ENCODE peak calls at places on chromosomes 5 and 9, in four cellular contexts. F, G, P and W are unnamed samples.

GRCh38 chr5:157387683-157388093 is 72.3 kb upstream of the NIPAL4 start:
- DNase-seq in F (peak), G (peak), P (peak), W (peak)

GRCh38 chr5:43780586-43780985 is 177.6 kb downstream of the NNT start:
- DNase-seq in F (peak), G (no peak), P (no peak), W (no peak)

GRCh38 chr5:115351356-115352195 is 55.1 kb upstream of the CCDC112 start:
- DNase-seq in F (peak), G (no peak), P (no peak), W (no peak)

GRCh38 chr5:10352404-10353240 is 873 bp upstream of the MARCHF6 start:
- DNase-seq in F (peak), G (no peak), P (no peak), W (no peak)

GRCh38 chr5:142015781-142016533 is 3.1 kb upstream of the GNPDA1 start:
- DNase-seq in F (peak), G (no peak), P (no peak), W (peak)

GRCh38 chr5:128350705-128351104 is 187.3 kb downstream of the FBN2 start:
- DNase-seq in F (no peak), G (no peak), P (no peak), W (no peak)

GRCh38 chr9:12784461-12785250 is 9.8 kb downstream of the LURAP1L start:
- DNase-seq in F (peak), G (no peak), P (peak), W (no peak)

GRCh38 chr5:139878093-139878492 is 82.5 kb downstream of the PSD2 start:
- DNase-seq in F (no peak), G (no peak), P (peak), W (no peak)

GRCh38 chr5:74649421-74649973 is 9.0 kb upstream of the ENC1 start:
- DNase-seq in F (no peak), G (no peak), P (no peak), W (no peak)

GRCh38 chr9:87212563-87213154 is 265.4 kb upstream of the GAS1 start:
- DNase-seq in F (peak), G (no peak), P (peak), W (no peak)

GRCh38 chr5:138733509-138733908 is 19.7 kb upstream of the CTNNA1 start:
- DNase-seq in F (no peak), G (no peak), P (no peak), W (no peak)

GRCh38 chr5:125896381-125896780 is 526.8 kb upstream of the GRAMD2B start:
- DNase-seq in F (no peak), G (no peak), P (no peak), W (no peak)

GRCh38 chr5:133229931-133230664 is 178.3 kb downstream of the HSPA4 start:
- DNase-seq in F (peak), G (no peak), P (no peak), W (no peak)

DNA sequence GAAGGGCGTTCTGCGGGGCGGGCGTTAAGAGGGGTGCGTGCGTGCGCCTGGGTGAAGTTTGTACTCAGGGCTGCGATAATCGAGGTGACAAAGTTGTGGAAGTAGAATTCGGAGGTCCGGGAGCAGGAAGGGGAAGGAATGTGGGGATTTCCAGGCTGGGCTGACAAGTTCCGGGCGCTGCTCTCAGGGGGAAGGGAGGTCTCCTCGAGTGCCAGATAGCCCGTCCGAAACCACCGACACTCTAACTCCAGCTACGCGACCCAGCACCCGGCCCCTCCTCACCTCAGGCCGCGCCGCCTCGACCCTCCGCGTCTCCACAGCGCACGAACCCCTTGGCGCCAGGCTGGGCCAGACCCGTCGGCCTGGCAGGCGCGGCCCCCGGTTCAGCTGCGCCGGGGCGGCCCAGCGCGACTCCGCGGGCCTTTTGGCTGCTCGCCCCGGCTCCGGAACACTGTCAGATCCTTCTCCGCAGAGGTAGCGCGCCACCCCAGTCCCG is at the start of gene IL6ST:
- DNase-seq in F (peak), G (no peak), P (no peak), W (peak)
- TF ChIP-seq POLR2A in F (peak), G (no peak), P (peak), W (peak)

DNA sequence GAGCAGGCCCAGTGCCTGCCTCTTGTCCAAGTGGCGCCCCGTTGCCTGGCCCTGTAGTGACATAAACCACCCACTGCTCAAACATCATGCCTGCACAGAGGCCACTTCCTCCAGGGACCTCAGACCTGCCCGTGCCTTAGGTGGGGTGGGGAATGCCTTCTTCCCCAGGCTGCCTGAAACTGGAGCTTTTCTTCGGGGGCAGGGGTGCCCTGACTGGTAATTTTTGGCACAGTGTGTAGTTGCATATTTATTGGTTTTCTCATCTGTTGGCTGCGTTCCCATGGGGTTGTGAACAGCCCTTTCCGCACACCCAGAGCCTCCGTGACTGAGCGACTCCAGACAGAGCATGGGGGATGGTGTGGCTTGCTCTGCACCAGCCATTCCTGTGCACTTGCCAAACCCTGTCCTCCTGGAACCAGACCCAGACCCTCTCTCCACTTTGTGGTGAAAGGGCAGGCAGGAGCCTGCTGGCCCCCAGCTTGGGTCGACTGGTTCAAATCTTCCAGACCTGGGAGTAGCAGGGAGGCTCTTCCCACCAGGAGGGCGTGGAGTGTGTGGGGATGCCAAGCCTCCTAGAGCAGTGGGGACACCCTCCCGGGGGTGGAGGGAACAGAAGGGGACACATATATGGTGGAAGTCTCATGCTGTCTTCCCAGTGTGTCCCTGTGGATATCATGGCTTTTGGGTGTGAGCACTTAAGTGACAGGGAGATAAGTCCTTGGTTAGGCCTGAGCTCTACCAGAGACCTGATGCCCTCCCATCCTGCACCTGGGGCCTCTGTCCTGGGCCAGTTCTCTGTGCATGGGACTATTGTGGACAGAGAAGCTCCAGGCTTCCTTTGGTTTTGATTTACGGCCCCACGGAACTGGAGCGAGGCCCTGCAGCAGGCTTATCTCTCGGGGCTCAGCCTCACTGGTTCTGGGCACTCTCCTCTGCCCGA is 39.6 kb downstream of the WNK2 start:
- DNase-seq in F (peak), G (no peak), P (peak), W (peak)
- TF ChIP-seq POLR2A in F (no peak), G (no peak), P (no peak), W (no peak)

GRCh38 chr5:72465601-72466563 is 41.3 kb downstream of the ZNF366 start:
- DNase-seq in F (peak), G (no peak), P (no peak), W (no peak)
- TF ChIP-seq POLR2A in F (no peak), G (no peak), P (no peak), W (no peak)

GRCh38 chr9:95875305-95876137 is at the start of gene ERCC6L2:
- DNase-seq in F (peak), G (peak), P (peak), W (peak)
- TF ChIP-seq POLR2A in F (peak), G (peak), P (peak), W (peak)

GRCh38 chr9:34373749-34374148 is 2.9 kb downstream of the MYORG start:
- DNase-seq in F (no peak), G (no peak), P (no peak), W (no peak)

GRCh38 chr9:34376596-34377401 is at the start of gene MYORG:
- DNase-seq in F (peak), G (peak), P (peak), W (peak)

GRCh38 chr9:34375901-34376595 is 650 bp downstream of the MYORG start:
- DNase-seq in F (no peak), G (peak), P (no peak), W (no peak)

GRCh38 chr9:34374339-34374738 is 2.4 kb downstream of the MYORG start:
- DNase-seq in F (no peak), G (no peak), P (no peak), W (no peak)

DNA sequence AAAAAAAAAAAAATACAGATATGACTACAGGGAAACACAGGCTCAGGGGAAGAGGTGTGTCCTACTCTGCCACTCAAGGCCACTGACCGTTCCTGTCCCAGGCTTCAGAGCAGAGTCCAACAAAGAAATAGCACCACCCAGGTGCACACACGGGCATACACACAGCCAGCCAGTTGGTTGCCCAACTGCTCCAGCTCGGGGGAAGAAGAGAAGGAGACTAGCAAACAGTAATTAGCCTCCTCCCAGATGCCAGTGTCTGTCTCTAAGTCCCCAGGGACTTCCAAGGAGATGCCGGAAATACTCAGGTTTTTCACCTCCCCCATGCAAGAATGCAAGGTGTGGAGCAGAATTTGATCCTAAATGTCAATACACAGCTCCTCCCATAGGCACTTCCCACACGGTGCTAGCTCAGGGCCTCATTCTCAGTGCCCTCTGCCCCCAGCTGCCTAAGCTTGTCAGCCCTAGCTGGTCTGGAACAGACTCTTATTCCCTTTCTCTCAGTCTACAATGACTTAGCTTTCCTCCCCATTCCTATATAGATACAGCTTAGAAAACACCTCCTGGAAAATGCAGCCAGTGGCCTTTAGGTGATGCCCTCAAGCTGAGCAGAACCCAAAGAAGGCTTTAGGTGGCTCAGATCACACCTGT is 1.7 kb downstream of the MYORG start:
- DNase-seq in F (no peak), G (no peak), P (no peak), W (no peak)
- TF ChIP-seq POLR2A in F (no peak), G (no peak), P (no peak), W (no peak)

DNA sequence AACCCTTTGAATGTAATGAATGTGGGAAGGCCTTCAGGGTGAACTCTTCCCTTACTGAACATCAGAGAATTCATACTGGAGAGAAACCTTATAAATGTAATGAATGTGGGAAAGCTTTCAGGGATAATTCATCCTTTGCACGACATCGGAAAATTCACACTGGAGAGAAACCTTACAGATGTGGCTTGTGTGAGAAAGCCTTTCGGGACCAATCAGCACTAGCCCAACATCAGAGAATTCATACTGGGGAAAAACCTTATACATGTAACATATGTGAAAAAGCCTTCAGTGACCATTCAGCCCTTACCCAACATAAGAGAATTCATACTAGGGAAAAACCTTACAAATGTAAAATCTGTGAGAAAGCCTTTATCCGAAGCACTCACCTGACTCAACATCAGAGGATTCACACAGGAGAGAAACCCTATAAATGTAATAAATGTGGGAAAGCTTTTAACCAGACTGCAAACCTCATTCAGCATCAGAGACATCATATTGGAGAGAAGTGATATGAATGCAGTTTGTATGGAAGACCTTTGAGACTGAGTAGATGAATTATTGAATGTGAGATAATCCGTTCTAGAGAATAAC is 24.6 kb downstream of the ZNF454 start:
- DNase-seq in F (no peak), G (no peak), P (no peak), W (no peak)
- TF ChIP-seq POLR2A in F (no peak), G (no peak), P (no peak), W (no peak)

GRCh38 chr5:5967945-5968344 is 410.4 kb downstream of the MED10 start:
- DNase-seq in F (no peak), G (no peak), P (no peak), W (no peak)

GRCh38 chr5:5968981-5969380 is 409.4 kb downstream of the MED10 start:
- DNase-seq in F (no peak), G (no peak), P (no peak), W (no peak)

GRCh38 chr5:5969942-5970483 is 408.3 kb downstream of the MED10 start:
- DNase-seq in F (no peak), G (no peak), P (no peak), W (no peak)

GRCh38 chr5:5965132-5965531 is 413.2 kb downstream of the MED10 start:
- DNase-seq in F (no peak), G (no peak), P (no peak), W (no peak)

DNA sequence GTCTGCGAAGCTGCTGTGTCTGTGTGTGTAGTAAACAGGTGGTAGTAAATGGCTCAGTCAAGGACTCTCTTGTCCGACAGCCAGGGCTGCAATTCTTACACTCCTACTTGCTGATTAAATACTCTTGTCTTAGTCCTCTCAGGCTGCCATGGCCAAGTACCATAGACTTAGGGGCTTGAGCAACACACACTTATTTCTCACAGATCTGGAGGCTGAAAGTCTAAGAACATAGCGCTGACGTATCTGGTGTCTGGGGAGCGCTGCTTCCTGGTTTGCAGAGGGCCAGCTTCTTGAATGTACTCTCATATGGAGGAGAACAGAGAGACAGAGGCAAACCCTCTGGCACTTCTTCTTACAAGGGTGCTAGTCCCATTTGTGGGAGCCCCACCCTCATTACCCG is 411.0 kb downstream of the MED10 start:
- DNase-seq in F (no peak), G (no peak), P (no peak), W (no peak)
- TF ChIP-seq POLR2A in F (no peak), G (no peak), P (no peak), W (no peak)